ENCODE peak calls at places on chromosome 5, in six cellular contexts. X is fibroblast of pulmonary artery, J is A172, D is stomach, W is non-pigmented ciliary epithelial cell, Z is NCI-H510A treated with DMSO at 0.1 percent for 48 hours. F is an unnamed sample.

GRCh38 chr5:74063821-74064598 is 438.0 kb downstream of the ARHGEF28 start:
- DNase-seq in J (peak; percentile 94), D (no peak), Z (no peak), X (peak; percentile 67), W (peak; percentile 69), F (peak; percentile 26)

GRCh38 chr5:109743770-109744212 is 54.1 kb downstream of the MAN2A1 start:
- DNase-seq in D (no peak), W (peak; percentile 94), J (peak; percentile 94), X (peak; percentile 80), Z (no peak), F (peak; percentile 71)

GRCh38 chr5:143428738-143429420 is 25.4 kb upstream of the NR3C1 start:
- DNase-seq in Z (no peak), D (no peak), J (no peak), W (no peak), X (peak; percentile 33), F (no peak)

GRCh38 chr5:79075646-79076426 is 6.3 kb downstream of the BHMT2 start:
- DNase-seq in W (no peak), J (no peak), X (no peak), D (no peak), Z (no peak), F (no peak)

GRCh38 chr5:150112211-150113046 is 26.1 kb upstream of the CSF1R start:
- DNase-seq in J (peak; percentile 94), X (peak; percentile 76), D (peak; percentile 24), Z (no peak), W (peak; percentile 54), F (peak; percentile 32)

GRCh38 chr5:73825736-73826135 is 199.7 kb downstream of the ARHGEF28 start:
- DNase-seq in Z (no peak), J (no peak), D (no peak), W (no peak), X (no peak), F (no peak)

GRCh38 chr5:77024490-77024889 is 5.7 kb upstream of the AGGF1 start:
- DNase-seq in X (no peak), D (no peak), Z (no peak), J (no peak), W (no peak), F (no peak)

GRCh38 chr5:151406322-151406947 is 41.0 kb upstream of the SLC36A1 start:
- DNase-seq in J (no peak), X (peak; percentile 6), Z (no peak), D (no peak), W (peak; percentile 1), F (no peak)

GRCh38 chr5:155275214-155275613 is 261.7 kb downstream of the KIF4B start:
- DNase-seq in Z (no peak), D (no peak), X (no peak), W (no peak), J (no peak), F (no peak)

GRCh38 chr5:114335391-114335790 is 26.5 kb upstream of the KCNN2 start:
- DNase-seq in W (no peak), Z (no peak), D (no peak), X (no peak), J (no peak), F (no peak)